ENCODE peak calls at places on chromosomes 3 and 15, in four cellular contexts. Y, C, K and A are unnamed samples.

GRCh38 chr15:90018216-90018831 is 17.2 kb downstream of the ZNF710 start:
- DNase-seq in C (no peak), K (no peak), Y (no peak), A (no peak)

GRCh38 chr3:125437631-125438435 is 62.7 kb upstream of the ZNF148 start:
- DNase-seq in Y (no peak), C (peak; percentile 54), K (peak; percentile 80), A (peak; percentile 56)

GRCh38 chr3:106247902-106248684 is 379.3 kb upstream of the CBLB start:
- DNase-seq in C (no peak), K (no peak), Y (no peak), A (no peak)

GRCh38 chr3:57918123-57918837 is 89.9 kb upstream of the FLNB start:
- DNase-seq in K (no peak), C (no peak), Y (no peak), A (no peak)

GRCh38 chr3:180408654-180409053 is 193.3 kb upstream of the TTC14 start:
- DNase-seq in C (peak; percentile 45), K (no peak), Y (no peak), A (no peak)

GRCh38 chr15:28936481-28936881 is 50.7 kb downstream of the APBA2 start:
- DNase-seq in K (no peak), C (no peak), Y (peak; percentile 42), A (no peak)

GRCh38 chr3:98977520-98977919 is 76.0 kb upstream of the DCBLD2 start:
- DNase-seq in Y (no peak), K (no peak), C (peak; percentile 96), A (no peak)

GRCh38 chr3:43016513-43016865 is 37.4 kb downstream of the GASK1A start:
- DNase-seq in C (no peak), K (no peak), Y (no peak), A (no peak)

GRCh38 chr3:123422457-123422856 is 26.4 kb downstream of the ADCY5 start:
- DNase-seq in C (no peak), K (no peak), Y (no peak), A (no peak)

GRCh38 chr15:73078291-73078690 is 26.0 kb downstream of the NEO1 start:
- DNase-seq in C (no peak), K (no peak), Y (no peak), A (no peak)

GRCh38 chr15:65326109-65326508 is 21.6 kb downstream of the RNU5B-1 start:
- DNase-seq in Y (no peak), K (no peak), C (peak; percentile 92), A (peak; percentile 72)

GRCh38 chr3:41705893-41706292 is 256.0 kb downstream of the ULK4 start:
- DNase-seq in C (no peak), Y (no peak), K (no peak), A (no peak)

DNA sequence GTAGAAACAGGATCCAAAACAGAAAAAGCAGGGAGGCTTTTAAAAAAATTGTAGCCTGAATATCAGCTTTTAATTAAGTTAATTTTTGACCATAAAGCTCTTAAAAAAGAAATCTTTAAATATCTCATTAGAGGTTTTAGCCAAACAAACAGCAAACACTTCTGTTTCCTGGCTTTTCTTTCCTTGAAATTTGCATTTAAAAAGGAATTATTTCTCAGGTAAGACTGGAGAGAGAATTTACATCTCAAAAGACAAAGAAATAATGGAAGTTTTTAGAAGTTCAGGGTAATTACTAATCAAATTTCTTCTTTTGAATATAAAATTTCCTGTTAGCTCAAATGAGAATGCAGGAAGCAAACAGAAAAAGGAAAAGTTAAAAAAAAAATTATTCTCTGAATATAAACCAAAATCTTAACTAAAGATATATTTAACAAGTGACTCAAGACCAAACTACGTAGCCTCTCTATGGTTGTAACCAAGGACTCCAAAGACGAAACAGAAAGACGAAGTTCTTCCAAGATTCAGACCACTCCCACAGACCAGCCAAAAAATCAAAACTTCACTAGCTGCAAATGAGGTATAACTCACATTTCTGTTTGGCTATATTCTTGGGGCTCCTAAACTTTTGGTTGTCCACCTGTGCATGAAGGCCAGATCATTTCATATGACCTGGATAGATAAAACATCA is 846.6 kb upstream of the ALCAM start:
- DNase-seq in Y (no peak), C (no peak), K (no peak), A (no peak)
- H3K4me3 ChIP-seq in Y (no peak overlapping the region), C (no peak overlapping the region), K (no peak overlapping the region), A (no peak overlapping the region)

DNA sequence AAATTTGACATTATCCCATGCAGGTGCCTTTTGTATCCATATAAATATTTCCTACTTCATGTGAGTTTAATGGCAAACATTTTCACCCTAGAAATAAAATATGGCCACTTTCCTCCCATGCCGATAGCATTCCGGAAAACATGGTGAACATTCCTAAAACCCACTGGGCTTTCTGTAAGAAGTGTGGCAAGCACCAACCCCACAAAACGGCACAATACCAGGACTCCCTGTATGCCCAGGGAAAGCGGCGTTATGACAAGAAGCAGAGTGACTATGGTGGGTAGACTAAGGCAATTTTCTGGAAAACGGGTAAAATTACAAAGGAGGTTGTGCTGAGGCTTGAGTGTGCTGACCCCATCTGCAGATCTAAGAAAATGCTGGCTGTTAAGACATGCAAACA is 7.6 kb downstream of the ANXA2 start:
- DNase-seq in Y (no peak), K (no peak), C (no peak), A (no peak)
- H3K4me3 ChIP-seq in Y (peak overlapping the region; percentile 9), K (no peak overlapping the region), C (no peak overlapping the region), A (no peak overlapping the region)

GRCh38 chr3:184337981-184338380 is 581 bp downstream of the FAM131A start:
- DNase-seq in C (no peak), K (no peak), Y (no peak), A (no peak)
- H3K4me3 ChIP-seq in C (no peak overlapping the region), K (peak overlapping the region; percentile 22), Y (no peak overlapping the region), A (peak overlapping the region; percentile 83)

GRCh38 chr3:46135475-46135874 is 72.6 kb downstream of the CCR1 start:
- DNase-seq in K (no peak), Y (no peak), C (no peak), A (no peak)
- H3K4me3 ChIP-seq in K (no peak overlapping the region), Y (no peak overlapping the region), C (no peak overlapping the region), A (no peak overlapping the region)

DNA sequence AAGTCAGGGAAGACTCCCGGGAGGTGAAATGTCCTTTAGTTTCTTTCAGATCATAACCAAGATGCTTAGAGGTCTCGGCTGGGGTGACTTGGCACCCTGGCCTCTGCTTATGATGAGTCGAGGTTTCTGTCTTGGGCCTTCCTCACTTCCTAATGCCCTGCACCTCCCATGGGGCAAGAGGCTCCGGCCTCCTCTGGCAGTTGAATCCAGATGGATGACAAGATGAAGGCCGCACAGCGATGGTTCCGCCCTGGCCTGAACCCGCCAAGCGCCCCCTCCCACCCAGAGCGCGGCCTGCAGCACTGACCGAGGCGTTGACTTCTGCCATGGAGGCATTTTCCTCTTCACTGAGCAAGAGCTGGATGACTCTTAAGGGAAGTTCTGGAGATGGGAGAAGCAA is 31.3 kb downstream of the MUC20 start:
- DNase-seq in C (no peak), K (no peak), Y (no peak), A (no peak)
- H3K4me3 ChIP-seq in C (no peak overlapping the region), K (no peak overlapping the region), Y (no peak overlapping the region), A (no peak overlapping the region)

DNA sequence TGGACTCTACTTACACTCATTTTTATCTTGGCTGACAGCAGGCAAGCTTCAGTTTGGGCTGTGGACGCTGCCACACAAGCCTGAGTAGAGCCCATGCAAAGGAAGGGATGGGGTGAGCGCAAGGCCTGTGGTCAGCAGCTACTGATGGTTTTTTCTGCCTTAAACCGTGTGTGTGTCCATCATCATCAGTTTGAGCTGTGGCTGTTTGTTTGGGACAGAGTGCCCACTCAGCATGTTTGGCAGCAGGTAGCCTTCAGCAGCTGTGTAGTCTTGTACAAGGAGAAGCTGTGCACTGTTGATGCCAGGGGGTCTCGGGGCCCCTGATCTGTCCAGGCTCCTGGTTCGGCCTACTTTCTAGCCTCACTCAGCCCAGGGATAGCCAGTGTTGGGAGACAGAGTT is 3.5 kb downstream of the RBM15B start:
- DNase-seq in K (no peak), Y (no peak), C (no peak), A (no peak)
- H3K4me3 ChIP-seq in K (no peak overlapping the region), Y (no peak overlapping the region), C (no peak overlapping the region), A (no peak overlapping the region)

GRCh38 chr3:47008258-47008671 is 28.8 kb downstream of the NBEAL2 start:
- DNase-seq in K (no peak), C (no peak), Y (peak; percentile 51), A (no peak)
- H3K4me3 ChIP-seq in K (no peak overlapping the region), C (no peak overlapping the region), Y (no peak overlapping the region), A (no peak overlapping the region)

DNA sequence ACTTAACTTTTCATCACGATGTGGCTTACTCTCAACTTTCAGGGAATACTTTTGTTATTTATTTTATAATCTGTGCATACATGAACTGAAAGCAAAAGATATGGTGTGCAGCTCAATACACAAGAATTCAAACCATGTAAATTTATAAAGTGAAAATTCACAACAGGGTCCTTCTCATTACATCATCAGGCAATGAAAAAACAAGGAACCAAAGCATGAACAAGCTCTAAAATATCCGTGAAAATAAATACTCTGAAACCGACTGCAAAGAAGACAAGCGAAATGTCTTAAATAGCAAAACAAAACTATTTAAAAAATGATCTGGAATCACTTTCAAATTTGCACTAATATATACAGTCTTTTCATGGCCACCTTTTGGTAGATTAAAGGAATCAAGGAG is 28.9 kb downstream of the GNB5 start:
- DNase-seq in K (no peak), C (no peak), Y (no peak), A (no peak)
- H3K4me3 ChIP-seq in K (no peak overlapping the region), C (no peak overlapping the region), Y (no peak overlapping the region), A (no peak overlapping the region)

DNA sequence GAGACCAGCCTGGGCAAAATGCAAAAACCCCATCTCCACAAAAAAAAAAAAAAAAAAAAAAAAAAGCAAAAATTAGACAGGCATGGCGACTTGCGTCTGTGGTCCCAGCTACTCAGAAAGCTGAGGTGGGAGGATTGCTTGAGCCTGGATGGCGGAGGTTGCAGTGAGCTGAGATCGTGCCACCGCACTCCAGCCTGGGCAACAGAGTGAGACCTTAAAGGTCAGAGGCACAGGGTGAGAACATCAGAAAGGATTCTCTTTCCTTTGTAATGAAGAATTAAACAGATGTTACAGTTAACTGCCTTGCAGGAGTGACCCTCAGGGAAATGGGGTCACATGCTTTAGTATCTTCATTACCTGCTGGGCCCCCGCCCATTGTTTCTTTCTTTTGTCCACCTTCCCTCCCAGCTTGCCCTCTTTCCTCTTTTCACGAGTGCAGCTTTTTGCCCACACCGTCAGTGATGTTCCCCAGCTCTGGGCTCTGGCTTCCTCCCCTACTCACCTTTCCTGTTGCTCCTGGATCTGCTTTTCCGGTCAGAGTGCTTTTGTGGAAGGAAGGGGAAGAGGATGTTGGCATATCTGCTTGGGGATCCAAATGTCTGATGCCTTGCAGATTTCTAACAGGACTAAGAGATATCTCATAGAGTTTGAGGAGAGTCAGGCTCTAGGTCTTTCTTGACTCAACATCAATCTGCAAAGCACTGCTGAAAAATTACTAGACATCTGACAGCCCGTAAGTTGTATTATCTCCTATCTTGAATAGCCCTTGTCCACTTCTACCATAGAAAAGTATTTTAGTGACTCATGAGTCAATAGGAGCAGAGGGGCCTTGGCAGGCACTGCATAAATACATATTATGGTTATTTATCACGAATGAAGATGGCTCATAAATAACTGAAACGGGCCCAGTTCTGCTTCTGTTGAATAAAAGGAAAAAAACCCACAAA is 35.6 kb upstream of the NDUFB4 start:
- DNase-seq in K (no peak), Y (no peak), C (no peak), A (no peak)
- H3K4me3 ChIP-seq in K (no peak overlapping the region), Y (no peak overlapping the region), C (no peak overlapping the region), A (no peak overlapping the region)

GRCh38 chr3:49718419-49719213 is 868 bp downstream of the AMIGO3 start:
- DNase-seq in C (peak; percentile 28), K (no peak), Y (peak; percentile 74), A (peak; percentile 53)
- H3K4me3 ChIP-seq in C (no peak overlapping the region), K (peak overlapping the region; percentile 48), Y (peak overlapping the region; percentile 65), A (peak overlapping the region; percentile 70)